ENCODE peak calls at places on chromosome 15, in seven cellular contexts. One of them, this sample, is unnamed.

GRCh38 chr15:68290715-68291114 is 13.2 kb downstream of the FEM1B start:
- DNase-seq in astrocyte: no peak
- DNase-seq in neural crest cell: no peak
- DNase-seq in coronary artery: no peak
- DNase-seq in spleen: no peak
- DNase-seq in heart left ventricle: no peak
- DNase-seq in type B pancreatic cell: peak
- DNase-seq in this sample: no peak

GRCh38 chr15:74988007-74988800 is 7.2 kb upstream of the SCAMP5 start:
- DNase-seq in neural crest cell: no peak
- DNase-seq in type B pancreatic cell: no peak
- DNase-seq in spleen: peak
- DNase-seq in astrocyte: no peak
- DNase-seq in heart left ventricle: peak
- DNase-seq in coronary artery: no peak
- DNase-seq in this sample: no peak

GRCh38 chr15:90716317-90716975 is 700 bp upstream of the BLM start:
- DNase-seq in type B pancreatic cell: no peak
- DNase-seq in spleen: no peak
- DNase-seq in heart left ventricle: peak
- DNase-seq in coronary artery: no peak
- DNase-seq in astrocyte: peak
- DNase-seq in neural crest cell: no peak
- DNase-seq in this sample: no peak

GRCh38 chr15:98787936-98788757 is 139.8 kb downstream of the IGF1R start:
- DNase-seq in type B pancreatic cell: no peak
- DNase-seq in heart left ventricle: no peak
- DNase-seq in astrocyte: no peak
- DNase-seq in spleen: peak
- DNase-seq in neural crest cell: no peak
- DNase-seq in coronary artery: no peak
- DNase-seq in this sample: no peak

GRCh38 chr15:65246026-65246714 is 34.9 kb upstream of the CILP start:
- DNase-seq in astrocyte: no peak
- DNase-seq in coronary artery: no peak
- DNase-seq in spleen: no peak
- DNase-seq in type B pancreatic cell: no peak
- DNase-seq in heart left ventricle: peak
- DNase-seq in neural crest cell: no peak
- DNase-seq in this sample: no peak

GRCh38 chr15:101318810-101319200 is 23.8 kb upstream of the SNRPA1 start:
- DNase-seq in spleen: no peak
- DNase-seq in astrocyte: no peak
- DNase-seq in neural crest cell: no peak
- DNase-seq in type B pancreatic cell: no peak
- DNase-seq in heart left ventricle: no peak
- DNase-seq in coronary artery: no peak
- DNase-seq in this sample: no peak

GRCh38 chr15:94198633-94199032 is 32.7 kb upstream of the MCTP2 start:
- DNase-seq in type B pancreatic cell: no peak
- DNase-seq in spleen: no peak
- DNase-seq in neural crest cell: no peak
- DNase-seq in astrocyte: no peak
- DNase-seq in coronary artery: no peak
- DNase-seq in heart left ventricle: no peak
- DNase-seq in this sample: no peak

GRCh38 chr15:99963096-99963825 is 230.0 kb upstream of the LYSMD4 start:
- DNase-seq in coronary artery: peak
- DNase-seq in spleen: peak
- DNase-seq in neural crest cell: no peak
- DNase-seq in type B pancreatic cell: peak
- DNase-seq in heart left ventricle: peak
- DNase-seq in astrocyte: peak
- DNase-seq in this sample: peak

GRCh38 chr15:101810905-101811304 is 1.1 kb upstream of the OR4F15 start:
- DNase-seq in spleen: no peak
- DNase-seq in type B pancreatic cell: no peak
- DNase-seq in coronary artery: no peak
- DNase-seq in astrocyte: peak
- DNase-seq in neural crest cell: no peak
- DNase-seq in heart left ventricle: no peak
- DNase-seq in this sample: no peak

GRCh38 chr15:34001536-34001935 is 33.2 kb downstream of the CHRM5 start:
- DNase-seq in spleen: no peak
- DNase-seq in heart left ventricle: no peak
- DNase-seq in neural crest cell: no peak
- DNase-seq in astrocyte: no peak
- DNase-seq in type B pancreatic cell: no peak
- DNase-seq in coronary artery: no peak
- DNase-seq in this sample: no peak

GRCh38 chr15:33310481-33311311 is at the start of gene RYR3:
- DNase-seq in astrocyte: peak
- DNase-seq in heart left ventricle: peak
- DNase-seq in coronary artery: no peak
- DNase-seq in neural crest cell: peak
- DNase-seq in spleen: no peak
- DNase-seq in type B pancreatic cell: peak
- DNase-seq in this sample: no peak

GRCh38 chr15:87609474-87609873 is 647.1 kb downstream of the NTRK3 start:
- DNase-seq in type B pancreatic cell: no peak
- DNase-seq in coronary artery: no peak
- DNase-seq in heart left ventricle: no peak
- DNase-seq in astrocyte: peak
- DNase-seq in spleen: no peak
- DNase-seq in neural crest cell: no peak
- DNase-seq in this sample: no peak

GRCh38 chr15:68614621-68615035 is 35.8 kb downstream of the CORO2B start:
- DNase-seq in astrocyte: no peak
- DNase-seq in heart left ventricle: peak
- DNase-seq in spleen: no peak
- DNase-seq in type B pancreatic cell: no peak
- DNase-seq in coronary artery: no peak
- DNase-seq in neural crest cell: peak
- DNase-seq in this sample: no peak

GRCh38 chr15:49135893-49136292 is 19.5 kb downstream of the COPS2 start:
- DNase-seq in coronary artery: no peak
- DNase-seq in heart left ventricle: no peak
- DNase-seq in type B pancreatic cell: no peak
- DNase-seq in spleen: no peak
- DNase-seq in astrocyte: peak
- DNase-seq in neural crest cell: no peak
- DNase-seq in this sample: no peak

GRCh38 chr15:66101715-66102395 is 151.7 kb downstream of the MEGF11 start:
- DNase-seq in coronary artery: no peak
- DNase-seq in spleen: no peak
- DNase-seq in neural crest cell: no peak
- DNase-seq in astrocyte: no peak
- DNase-seq in heart left ventricle: no peak
- DNase-seq in type B pancreatic cell: no peak
- DNase-seq in this sample: no peak

GRCh38 chr15:47407692-47408091 is 309.6 kb upstream of the SEMA6D start:
- DNase-seq in heart left ventricle: no peak
- DNase-seq in astrocyte: no peak
- DNase-seq in coronary artery: no peak
- DNase-seq in neural crest cell: no peak
- DNase-seq in spleen: no peak
- DNase-seq in type B pancreatic cell: no peak
- DNase-seq in this sample: no peak

GRCh38 chr15:75349851-75350588 is 3.2 kb downstream of the NEIL1 start:
- DNase-seq in type B pancreatic cell: no peak
- DNase-seq in heart left ventricle: no peak
- DNase-seq in astrocyte: no peak
- DNase-seq in coronary artery: no peak
- DNase-seq in spleen: peak
- DNase-seq in neural crest cell: no peak
- DNase-seq in this sample: no peak

GRCh38 chr15:41933771-41934170 is 38.6 kb downstream of the EHD4 start:
- DNase-seq in coronary artery: peak
- DNase-seq in type B pancreatic cell: no peak
- DNase-seq in neural crest cell: no peak
- DNase-seq in astrocyte: no peak
- DNase-seq in spleen: no peak
- DNase-seq in heart left ventricle: no peak
- DNase-seq in this sample: no peak

GRCh38 chr15:25469377-25469776 is 30.6 kb upstream of the UBE3A start:
- DNase-seq in heart left ventricle: peak
- DNase-seq in type B pancreatic cell: no peak
- DNase-seq in astrocyte: no peak
- DNase-seq in coronary artery: no peak
- DNase-seq in spleen: no peak
- DNase-seq in neural crest cell: no peak
- DNase-seq in this sample: no peak
- TF ChIP-seq CTCF in heart left ventricle: no peak
- TF ChIP-seq CTCF in type B pancreatic cell: no peak
- TF ChIP-seq CTCF in astrocyte: no peak
- TF ChIP-seq CTCF in coronary artery: no peak
- TF ChIP-seq CTCF in spleen: no peak
- TF ChIP-seq CTCF in neural crest cell: no peak
- TF ChIP-seq CTCF in this sample: no peak

DNA sequence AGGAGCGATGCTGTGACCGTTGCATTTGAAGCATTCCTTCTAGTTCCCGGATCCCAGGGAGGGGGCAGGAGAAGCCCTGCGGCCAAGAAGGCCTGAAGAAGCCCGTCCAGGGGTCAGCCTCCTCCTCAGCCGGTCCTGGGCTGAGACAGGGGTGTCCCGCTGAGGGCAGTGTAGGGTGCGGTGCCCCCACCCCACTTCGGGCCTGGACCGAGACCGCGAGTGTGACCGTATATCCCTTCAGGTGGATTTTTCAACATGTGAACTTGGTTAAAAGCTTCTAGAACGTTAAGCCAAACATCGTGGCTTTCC is 2.8 kb downstream of the OCA2 start:
- DNase-seq in coronary artery: no peak
- DNase-seq in neural crest cell: no peak
- DNase-seq in type B pancreatic cell: no peak
- DNase-seq in heart left ventricle: no peak
- DNase-seq in astrocyte: no peak
- DNase-seq in spleen: no peak
- DNase-seq in this sample: no peak
- TF ChIP-seq CTCF in coronary artery: no peak
- TF ChIP-seq CTCF in neural crest cell: no peak
- TF ChIP-seq CTCF in type B pancreatic cell: no peak
- TF ChIP-seq CTCF in heart left ventricle: no peak
- TF ChIP-seq CTCF in astrocyte: no peak
- TF ChIP-seq CTCF in spleen: no peak
- TF ChIP-seq CTCF in this sample: no peak

GRCh38 chr15:57655809-57656208 is 50.7 kb upstream of the POLR2M start:
- DNase-seq in coronary artery: no peak
- DNase-seq in astrocyte: no peak
- DNase-seq in neural crest cell: no peak
- DNase-seq in spleen: no peak
- DNase-seq in type B pancreatic cell: no peak
- DNase-seq in heart left ventricle: no peak
- DNase-seq in this sample: no peak
- TF ChIP-seq CTCF in coronary artery: no peak
- TF ChIP-seq CTCF in astrocyte: no peak
- TF ChIP-seq CTCF in neural crest cell: no peak
- TF ChIP-seq CTCF in spleen: no peak
- TF ChIP-seq CTCF in type B pancreatic cell: no peak
- TF ChIP-seq CTCF in heart left ventricle: peak
- TF ChIP-seq CTCF in this sample: no peak

GRCh38 chr15:70182858-70183695 is 85.4 kb upstream of the TLE3 start:
- DNase-seq in coronary artery: no peak
- DNase-seq in astrocyte: no peak
- DNase-seq in spleen: peak
- DNase-seq in type B pancreatic cell: no peak
- DNase-seq in heart left ventricle: no peak
- DNase-seq in neural crest cell: no peak
- DNase-seq in this sample: no peak
- TF ChIP-seq CTCF in coronary artery: no peak
- TF ChIP-seq CTCF in astrocyte: no peak
- TF ChIP-seq CTCF in spleen: no peak
- TF ChIP-seq CTCF in type B pancreatic cell: no peak
- TF ChIP-seq CTCF in heart left ventricle: no peak
- TF ChIP-seq CTCF in neural crest cell: no peak
- TF ChIP-seq CTCF in this sample: no peak

DNA sequence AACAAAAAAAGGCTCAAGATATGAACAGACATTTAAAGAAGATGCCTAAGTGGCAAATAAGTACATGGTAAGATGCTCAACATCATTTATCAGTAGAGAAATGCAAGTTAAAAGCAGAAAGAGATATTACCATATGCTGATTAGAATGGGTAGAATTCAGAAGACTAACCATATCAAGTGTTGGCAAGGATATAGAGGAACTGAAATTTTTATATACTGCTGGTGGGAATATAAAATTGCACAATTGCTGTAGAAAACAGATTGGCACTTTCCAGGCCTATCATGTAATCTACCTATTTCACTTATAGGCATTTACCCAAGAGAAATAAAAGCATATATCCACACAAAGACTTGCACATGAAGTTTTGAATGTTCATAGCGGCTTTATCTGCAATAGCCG is 17.1 kb downstream of the SLC28A1 start:
- DNase-seq in spleen: no peak
- DNase-seq in coronary artery: no peak
- DNase-seq in neural crest cell: no peak
- DNase-seq in type B pancreatic cell: no peak
- DNase-seq in astrocyte: no peak
- DNase-seq in heart left ventricle: no peak
- DNase-seq in this sample: no peak
- TF ChIP-seq CTCF in spleen: no peak
- TF ChIP-seq CTCF in coronary artery: no peak
- TF ChIP-seq CTCF in neural crest cell: no peak
- TF ChIP-seq CTCF in type B pancreatic cell: no peak
- TF ChIP-seq CTCF in astrocyte: no peak
- TF ChIP-seq CTCF in heart left ventricle: no peak
- TF ChIP-seq CTCF in this sample: no peak

GRCh38 chr15:57741089-57741488 is 34.6 kb downstream of the POLR2M start:
- DNase-seq in heart left ventricle: no peak
- DNase-seq in astrocyte: no peak
- DNase-seq in spleen: no peak
- DNase-seq in coronary artery: no peak
- DNase-seq in type B pancreatic cell: no peak
- DNase-seq in neural crest cell: no peak
- DNase-seq in this sample: no peak

GRCh38 chr15:57747206-57747605 is 40.7 kb downstream of the POLR2M start:
- DNase-seq in heart left ventricle: no peak
- DNase-seq in spleen: no peak
- DNase-seq in type B pancreatic cell: no peak
- DNase-seq in coronary artery: no peak
- DNase-seq in neural crest cell: no peak
- DNase-seq in astrocyte: no peak
- DNase-seq in this sample: no peak

GRCh38 chr15:57746752-57747151 is 40.2 kb downstream of the POLR2M start:
- DNase-seq in heart left ventricle: no peak
- DNase-seq in coronary artery: no peak
- DNase-seq in spleen: no peak
- DNase-seq in neural crest cell: no peak
- DNase-seq in astrocyte: no peak
- DNase-seq in type B pancreatic cell: no peak
- DNase-seq in this sample: no peak

GRCh38 chr15:57740048-57740447 is 33.5 kb downstream of the POLR2M start:
- DNase-seq in type B pancreatic cell: no peak
- DNase-seq in astrocyte: no peak
- DNase-seq in spleen: no peak
- DNase-seq in heart left ventricle: no peak
- DNase-seq in neural crest cell: no peak
- DNase-seq in coronary artery: no peak
- DNase-seq in this sample: no peak

DNA sequence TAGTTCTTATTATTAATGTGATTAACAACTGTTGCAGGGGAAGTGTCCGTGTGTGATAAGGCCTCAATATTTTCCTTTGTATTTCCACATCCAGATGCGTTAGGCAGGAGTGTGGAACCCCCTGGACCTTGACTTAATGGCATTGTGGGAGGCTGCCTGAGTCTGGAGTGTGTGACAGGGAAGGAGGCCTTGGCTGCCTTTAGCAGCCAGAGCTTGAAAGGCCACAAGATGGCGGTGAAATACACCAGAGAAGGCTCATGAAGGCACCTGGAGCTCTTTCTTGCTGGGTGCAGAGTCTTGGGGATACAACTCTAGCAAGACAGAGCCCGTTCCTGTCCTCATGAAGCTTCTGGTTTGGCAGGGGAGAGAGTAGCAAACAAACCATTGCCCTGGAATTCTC is 36.9 kb downstream of the POLR2M start:
- DNase-seq in spleen: no peak
- DNase-seq in astrocyte: no peak
- DNase-seq in coronary artery: no peak
- DNase-seq in type B pancreatic cell: no peak
- DNase-seq in neural crest cell: no peak
- DNase-seq in heart left ventricle: no peak
- DNase-seq in this sample: no peak
- TF ChIP-seq CTCF in spleen: no peak
- TF ChIP-seq CTCF in astrocyte: no peak
- TF ChIP-seq CTCF in coronary artery: no peak
- TF ChIP-seq CTCF in type B pancreatic cell: peak
- TF ChIP-seq CTCF in neural crest cell: no peak
- TF ChIP-seq CTCF in heart left ventricle: peak
- TF ChIP-seq CTCF in this sample: no peak